ENCODE peak calls at places on chromosomes 1 and 21, in six cellular contexts. G is left ventricle myocardium inferior; Q is lower lobe of right lung; R is ovary; E is effector memory CD4-positive, alpha-beta T cell; U is GM23248. A is an unnamed sample. For H3K4me1, the result is how much of the 10 kb centered on the place peaks cover.

GRCh38 chr1:208298593-208299233 is 54.5 kb upstream of the PLXNA2 start:
- DNase-seq in G (no peak), Q (peak), R (no peak), E (no peak), U (no peak), A (no peak)

GRCh38 chr1:109929588-109930251 is 19.1 kb downstream of the CSF1 start:
- DNase-seq in G (no peak), Q (no peak), R (no peak), E (no peak), U (no peak), A (no peak)

GRCh38 chr21:32474179-32475059 is 61.9 kb downstream of the EVA1C start:
- DNase-seq in G (no peak), Q (no peak), R (peak), E (no peak), U (no peak), A (no peak)

GRCh38 chr21:41987310-41987709 is 22.9 kb downstream of the ZBTB21 start:
- DNase-seq in G (no peak), Q (no peak), R (no peak), E (no peak), U (no peak), A (no peak)

GRCh38 chr1:95095833-95096217 is 21.3 kb upstream of the TLCD4 start:
- DNase-seq in G (no peak), Q (no peak), R (no peak), E (no peak), U (no peak), A (no peak)

GRCh38 chr1:15386128-15386824 is 23.4 kb upstream of the EFHD2 start:
- DNase-seq in G (no peak), Q (no peak), R (no peak), E (no peak), U (peak), A (no peak)

GRCh38 chr1:16605213-16605525 is 8.2 kb downstream of the NBPF1 start:
- DNase-seq in G (no peak), Q (no peak), R (no peak), E (no peak), U (no peak), A (no peak)

GRCh38 chr1:29121516-29121937 is 2.2 kb downstream of the TMEM200B start:
- DNase-seq in G (no peak), Q (no peak), R (peak), E (no peak), U (peak), A (peak)

GRCh38 chr1:6051423-6051822 is 5.7 kb downstream of the KCNAB2 start:
- DNase-seq in G (no peak), Q (no peak), R (no peak), E (no peak), U (no peak), A (no peak)

GRCh38 chr1:11473635-11474034 is 5.3 kb upstream of the DISP3 start:
- DNase-seq in G (no peak), Q (no peak), R (no peak), E (no peak), U (peak), A (no peak)

GRCh38 chr1:61589382-61589765 is 135.6 kb downstream of the TM2D1 start:
- DNase-seq in G (peak), Q (no peak), R (peak), E (no peak), U (no peak), A (peak)

GRCh38 chr1:67825596-67825995 is 7.7 kb downstream of the GNG12 start:
- DNase-seq in G (no peak), Q (no peak), R (no peak), E (no peak), U (no peak), A (no peak)

GRCh38 chr1:204376919-204377799 is 17.4 kb upstream of the PLEKHA6 start:
- DNase-seq in G (no peak), Q (no peak), R (no peak), E (no peak), U (no peak), A (no peak)

GRCh38 chr21:37273911-37274690 is 7.0 kb upstream of the VPS26C start:
- DNase-seq in G (no peak), Q (no peak), R (no peak), E (no peak), U (no peak), A (no peak)

GRCh38 chr21:28489197-28489596 is 503.5 kb downstream of the LTN1 start:
- DNase-seq in G (no peak), Q (no peak), R (no peak), E (no peak), U (no peak), A (no peak)

GRCh38 chr1:234866007-234866866 is 256.3 kb upstream of the IRF2BP2 start:
- DNase-seq in G (no peak), Q (peak), R (no peak), E (no peak), U (peak), A (peak)

GRCh38 chr1:156851779-156852413 is 7.0 kb downstream of the INSRR start:
- DNase-seq in G (peak), Q (no peak), R (no peak), E (no peak), U (no peak), A (peak)

GRCh38 chr1:229347528-229347927 is 4.7 kb upstream of the CCSAP start:
- DNase-seq in G (no peak), Q (no peak), R (no peak), E (no peak), U (no peak), A (no peak)

GRCh38 chr1:229354226-229354625 is 11.4 kb upstream of the CCSAP start:
- DNase-seq in G (no peak), Q (no peak), R (no peak), E (no peak), U (no peak), A (no peak)

GRCh38 chr1:229352975-229353374 is 10.1 kb upstream of the CCSAP start:
- DNase-seq in G (no peak), Q (no peak), R (no peak), E (no peak), U (no peak), A (no peak)

GRCh38 chr1:229344937-229345684 is 2.3 kb upstream of the CCSAP start:
- DNase-seq in G (no peak), Q (no peak), R (no peak), E (no peak), U (peak), A (no peak)

DNA sequence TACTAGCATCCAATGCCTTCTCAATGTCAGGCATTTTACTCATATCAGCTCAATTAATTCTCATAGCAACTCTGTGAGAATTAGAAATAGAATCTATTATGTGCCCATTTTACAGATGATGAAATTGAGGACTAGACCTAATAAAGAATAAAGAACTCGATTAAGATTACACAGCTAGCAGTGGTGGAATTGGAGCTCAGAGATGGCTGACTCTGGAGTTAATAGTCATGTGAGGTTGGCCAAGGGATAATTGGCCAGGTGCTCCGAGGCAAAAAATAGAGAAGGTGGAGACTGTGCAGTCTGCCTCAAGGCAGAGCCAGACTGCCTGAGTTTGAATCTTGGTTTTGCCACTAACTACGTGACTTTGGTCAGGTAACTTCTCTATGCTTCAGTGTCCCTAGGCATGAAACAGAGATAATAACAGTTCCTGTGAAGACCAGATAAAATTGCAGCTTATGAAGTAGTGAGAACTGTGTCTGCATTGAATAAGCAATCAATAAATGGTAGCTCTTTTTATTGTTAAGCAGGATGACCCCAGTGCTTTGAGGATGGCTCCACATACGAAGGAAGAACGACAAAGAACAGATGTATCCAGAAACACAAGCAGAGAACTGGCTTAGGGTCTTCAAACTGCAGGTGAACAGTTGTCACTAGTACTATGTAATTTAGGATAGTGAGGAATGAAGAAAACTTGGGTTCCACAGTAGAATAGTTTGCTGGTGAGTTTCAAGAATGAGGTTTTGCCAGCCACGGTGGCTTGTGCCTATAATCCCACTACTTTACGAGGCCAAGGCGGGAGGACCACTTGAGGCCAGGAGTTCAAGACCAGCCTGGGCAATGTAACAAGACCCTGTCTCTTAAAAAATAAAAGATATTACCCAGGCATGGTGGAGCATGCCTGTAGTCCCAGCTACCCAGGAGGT is 6.9 kb upstream of the CCSAP start:
- DNase-seq in G (no peak), Q (no peak), R (no peak), E (no peak), U (no peak), A (no peak)
- H3K4me1 ChIP-seq in G (under half), Q (under half), R (under half), E (under half), U (under half), A (under half)

GRCh38 chr1:21266119-21266774 is 24.0 kb downstream of the ECE1 start:
- DNase-seq in G (no peak), Q (no peak), R (no peak), E (no peak), U (no peak), A (no peak)
- H3K4me1 ChIP-seq in G (half or more), Q (half or more), R (under half), E (under half), U (under half), A (half or more)

GRCh38 chr1:9374748-9375345 is 82.2 kb downstream of the SPSB1 start:
- DNase-seq in G (no peak), Q (no peak), R (no peak), E (no peak), U (no peak), A (no peak)
- H3K4me1 ChIP-seq in G (half or more), Q (half or more), R (half or more), E (under half), U (under half), A (under half)

DNA sequence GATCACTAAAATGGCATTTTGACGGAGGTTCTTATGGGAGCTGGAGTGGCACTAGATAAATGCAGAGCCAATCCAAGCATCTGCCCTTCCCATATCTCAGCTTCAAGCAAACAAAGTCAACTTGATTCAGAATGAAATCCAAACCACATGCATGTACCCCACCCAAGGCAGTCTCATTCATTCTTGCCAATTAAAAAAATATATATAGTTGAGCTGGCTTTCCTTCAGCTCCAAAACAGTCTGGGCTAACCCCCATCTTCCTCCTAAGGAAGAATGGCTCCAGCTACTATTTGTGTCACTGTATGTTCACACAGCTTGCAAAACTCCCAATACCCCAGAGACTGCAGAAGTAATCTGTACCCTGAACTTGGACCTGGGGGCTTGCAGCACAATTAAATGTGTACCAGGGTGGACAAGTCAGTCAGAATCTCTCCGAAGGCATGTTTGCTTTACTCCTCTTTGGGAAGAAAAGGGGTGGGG is 35.5 kb downstream of the GPR3 start:
- DNase-seq in G (no peak), Q (no peak), R (no peak), E (no peak), U (no peak), A (no peak)
- H3K4me1 ChIP-seq in G (half or more), Q (half or more), R (under half), E (under half), U (under half), A (half or more)

GRCh38 chr1:39957299-39958020 is 2.5 kb downstream of the MFSD2A start:
- DNase-seq in G (no peak), Q (no peak), R (no peak), E (no peak), U (peak), A (no peak)
- H3K4me1 ChIP-seq in G (under half), Q (under half), R (under half), E (under half), U (under half), A (half or more)

DNA sequence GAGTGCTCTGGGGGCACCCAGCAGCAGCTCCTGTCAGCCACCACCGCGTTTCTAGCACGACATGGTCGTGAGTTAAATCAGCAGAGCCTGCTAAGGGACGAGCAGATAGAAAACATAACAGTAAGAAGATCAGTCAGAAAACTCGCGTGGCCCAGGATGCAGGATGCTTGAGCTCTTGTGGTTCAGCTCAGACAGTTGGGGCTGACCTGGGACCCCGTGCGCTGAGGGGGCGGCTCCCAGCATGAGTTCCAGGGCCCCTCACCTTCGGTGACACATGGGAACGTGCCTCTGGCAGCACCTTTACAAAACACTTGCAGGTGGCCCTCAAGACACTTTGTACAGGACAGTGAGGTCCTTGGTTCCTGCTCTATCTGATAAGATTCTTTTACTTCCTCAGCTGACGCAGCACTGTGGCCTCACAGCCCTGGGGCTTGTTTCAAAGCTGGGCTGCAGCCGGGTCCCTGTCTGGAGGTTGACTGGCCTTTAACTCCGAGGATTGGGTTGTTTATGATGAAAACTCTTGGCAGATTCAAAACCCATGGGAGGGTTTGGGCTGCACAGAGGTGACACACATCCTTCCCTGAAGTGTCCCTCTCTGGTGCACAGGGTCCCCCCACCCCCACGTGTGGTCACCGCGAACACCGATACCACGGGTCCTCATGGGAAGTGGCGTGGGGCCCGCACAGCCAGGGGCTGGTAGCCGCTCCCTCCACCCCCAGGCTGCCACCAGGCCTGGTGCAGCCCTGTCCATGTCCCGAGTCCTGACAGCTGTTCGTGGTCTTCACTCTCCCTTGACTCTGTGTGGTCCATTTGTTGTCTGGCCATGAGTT is 65.3 kb upstream of the COL6A1 start:
- DNase-seq in G (no peak), Q (no peak), R (no peak), E (no peak), U (no peak), A (peak)
- H3K4me1 ChIP-seq in G (under half), Q (under half), R (under half), E (under half), U (under half), A (under half)

GRCh38 chr1:1344672-1345361 is 4.4 kb downstream of the DVL1 start:
- DNase-seq in G (no peak), Q (no peak), R (no peak), E (no peak), U (peak), A (peak)

GRCh38 chr1:1346501-1346890 is 2.7 kb downstream of the DVL1 start:
- DNase-seq in G (no peak), Q (no peak), R (no peak), E (no peak), U (no peak), A (no peak)

GRCh38 chr1:1345860-1346500 is 3.2 kb downstream of the DVL1 start:
- DNase-seq in G (no peak), Q (no peak), R (no peak), E (no peak), U (no peak), A (peak)

GRCh38 chr1:1343811-1344421 is 5.3 kb downstream of the DVL1 start:
- DNase-seq in G (no peak), Q (no peak), R (no peak), E (no peak), U (no peak), A (no peak)

GRCh38 chr1:1345384-1345783 is 3.8 kb downstream of the DVL1 start:
- DNase-seq in G (no peak), Q (no peak), R (no peak), E (no peak), U (no peak), A (peak)
- H3K4me1 ChIP-seq in G (half or more), Q (under half), R (under half), E (under half), U (under half), A (under half)

A was measured in upper lobe of left lung.